ENCODE peak calls at places on chromosomes 16 and 17, in ten cellular contexts. P is nucleus accumbens; O is CD8-positive, alpha-beta memory T cell; Z is fibroblast of lung; K is HCT116; G is iPS-NIHi11; V is fibroblast of pulmonary artery; Q is stimulated activated CD4-positive, alpha-beta T cell treated with anti-CD3 and anti-CD28 coated beads, Interleukin-15, amount 100 ng/mL, for 1 hour; C is activated T-helper 1 cell treated with Interleukin-2 at 50 U/mL for 16 hours; H is T1000. B is an unnamed sample.

GRCh38 chr17:61160789-61161440 is 238.7 kb upstream of the TBX2 start:
- DNase-seq in C (no peak), Q (no peak), H (no peak), O (no peak), V (no peak), G (no peak), Z (peak), K (no peak), P (no peak), B (no peak)

GRCh38 chr17:58328195-58329034 is at the start of gene TSPOAP1:
- DNase-seq in H (no peak), Q (peak), P (no peak), Z (no peak), O (peak), G (peak), K (no peak), V (no peak), C (peak), B (no peak)

GRCh38 chr17:18959071-18959844 is 7.3 kb downstream of the SLC5A10 start:
- DNase-seq in O (no peak), Z (no peak), C (no peak), K (no peak), P (no peak), Q (no peak), V (no peak), G (peak), H (no peak), B (no peak)

GRCh38 chr17:74415608-74416396 is 16.1 kb upstream of the GPRC5C start:
- DNase-seq in Z (no peak), C (no peak), Q (no peak), G (no peak), O (no peak), P (no peak), H (no peak), K (no peak), V (no peak), B (no peak)

GRCh38 chr16:72561-73537 is at the start of gene RHBDF1:
- DNase-seq in P (no peak), Z (peak), G (peak), O (no peak), H (no peak), C (no peak), Q (no peak), V (peak), K (no peak), B (no peak)

GRCh38 chr17:43014946-43015519 is 7.2 kb downstream of the VAT1 start:
- DNase-seq in C (no peak), V (no peak), Z (no peak), O (no peak), G (no peak), Q (no peak), K (no peak), H (no peak), P (no peak), B (no peak)

GRCh38 chr17:17228521-17229279 is 8.3 kb downstream of the FLCN start:
- DNase-seq in O (no peak), P (no peak), G (no peak), Z (no peak), H (no peak), K (no peak), C (no peak), V (no peak), Q (no peak), B (no peak)

GRCh38 chr16:22262460-22262859 is 34.7 kb upstream of the POLR3E start:
- DNase-seq in C (no peak), Q (no peak), H (no peak), P (no peak), Z (no peak), G (no peak), V (peak), K (no peak), O (no peak), B (no peak)

GRCh38 chr16:4298761-4299522 is 16.9 kb upstream of the GLIS2 start:
- DNase-seq in Q (no peak), H (peak), K (peak), P (no peak), V (peak), G (peak), Z (peak), O (no peak), C (no peak), B (no peak)

GRCh38 chr16:72860726-72861562 is 187.0 kb downstream of the ZFHX3 start:
- DNase-seq in H (no peak), Z (no peak), C (no peak), Q (no peak), O (no peak), G (no peak), P (no peak), V (no peak), K (no peak), B (no peak)

GRCh38 chr17:17511293-17511741 is 15.1 kb upstream of the RASD1 start:
- DNase-seq in C (no peak), G (no peak), H (no peak), Z (no peak), K (no peak), O (no peak), Q (no peak), V (no peak), P (no peak), B (no peak)

GRCh38 chr17:9330140-9330902 is 245.3 kb downstream of the STX8 start:
- DNase-seq in C (no peak), O (no peak), H (no peak), Z (no peak), G (peak), K (no peak), V (no peak), Q (no peak), P (no peak), B (no peak)

GRCh38 chr16:80123189-80123588 is 417.6 kb upstream of the DYNLRB2 start:
- DNase-seq in Q (no peak), C (no peak), O (no peak), K (no peak), P (no peak), V (no peak), Z (no peak), H (no peak), G (no peak), B (no peak)

GRCh38 chr17:77163521-77164280 is 22.9 kb downstream of the SEC14L1 start:
- DNase-seq in O (no peak), P (no peak), C (no peak), G (no peak), Z (no peak), V (no peak), H (no peak), Q (no peak), K (no peak), B (no peak)

GRCh38 chr16:69363281-69363717 is 11.7 kb upstream of the TMED6 start:
- DNase-seq in H (no peak), O (no peak), C (no peak), Q (no peak), P (no peak), V (no peak), G (no peak), Z (no peak), K (no peak), B (no peak)

GRCh38 chr17:15409721-15410247 is 57.6 kb downstream of the CDRT4 start:
- DNase-seq in K (no peak), V (peak), O (no peak), G (no peak), H (peak), Q (no peak), C (no peak), P (no peak), Z (peak), B (peak)

GRCh38 chr17:2050246-2050866 is 4.5 kb upstream of the HIC1 start:
- DNase-seq in H (peak), K (peak), P (no peak), O (peak), V (peak), Q (peak), Z (peak), C (peak), G (peak), B (no peak)

GRCh38 chr17:34777044-34777443 is 184.2 kb downstream of the CCT6B start:
- DNase-seq in V (no peak), G (no peak), O (no peak), Z (no peak), Q (no peak), C (no peak), P (no peak), H (no peak), K (no peak), B (no peak)

B was measured in stromal cell of bone marrow.